ENCODE peak calls at places on chromosomes 6 and 20, in seven cellular contexts. One of them, this sample, is unnamed.

GRCh38 chr20:24673678-24674570 is 204.5 kb downstream of the SYNDIG1 start:
- DNase-seq in astrocyte of the cerebellum: no peak
- DNase-seq in pancreas: no peak
- DNase-seq in brain microvascular endothelial cell: peak
- DNase-seq in ovary: no peak
- DNase-seq in IMR-90: peak
- DNase-seq in stomach: no peak
- DNase-seq in this sample: peak

GRCh38 chr6:149138699-149139294 is 178.7 kb upstream of the TAB2 start:
- DNase-seq in IMR-90: no peak
- DNase-seq in pancreas: no peak
- DNase-seq in stomach: no peak
- DNase-seq in astrocyte of the cerebellum: no peak
- DNase-seq in ovary: no peak
- DNase-seq in brain microvascular endothelial cell: no peak
- DNase-seq in this sample: no peak

GRCh38 chr20:45589725-45590124 is 10.6 kb upstream of the WFDC8 start:
- DNase-seq in pancreas: no peak
- DNase-seq in astrocyte of the cerebellum: no peak
- DNase-seq in brain microvascular endothelial cell: no peak
- DNase-seq in IMR-90: no peak
- DNase-seq in ovary: no peak
- DNase-seq in stomach: no peak
- DNase-seq in this sample: no peak

GRCh38 chr6:132490478-132491204 is 22.3 kb downstream of the STX7 start:
- DNase-seq in stomach: no peak
- DNase-seq in ovary: no peak
- DNase-seq in astrocyte of the cerebellum: peak
- DNase-seq in IMR-90: no peak
- DNase-seq in brain microvascular endothelial cell: no peak
- DNase-seq in pancreas: no peak
- DNase-seq in this sample: no peak

GRCh38 chr6:105482227-105482839 is 79.5 kb upstream of the PREP start:
- DNase-seq in ovary: peak
- DNase-seq in stomach: peak
- DNase-seq in pancreas: no peak
- DNase-seq in IMR-90: peak
- DNase-seq in brain microvascular endothelial cell: no peak
- DNase-seq in astrocyte of the cerebellum: peak
- DNase-seq in this sample: no peak

GRCh38 chr20:40434122-40434521 is 254.9 kb downstream of the MAFB start:
- DNase-seq in brain microvascular endothelial cell: no peak
- DNase-seq in ovary: no peak
- DNase-seq in pancreas: no peak
- DNase-seq in IMR-90: no peak
- DNase-seq in astrocyte of the cerebellum: no peak
- DNase-seq in stomach: no peak
- DNase-seq in this sample: no peak

GRCh38 chr6:134233180-134233579 is 84.7 kb downstream of the SGK1 start:
- DNase-seq in IMR-90: no peak
- DNase-seq in stomach: no peak
- DNase-seq in ovary: no peak
- DNase-seq in brain microvascular endothelial cell: no peak
- DNase-seq in pancreas: no peak
- DNase-seq in astrocyte of the cerebellum: no peak
- DNase-seq in this sample: no peak

GRCh38 chr6:31399589-31400466 is 3.6 kb upstream of the MICA start:
- DNase-seq in brain microvascular endothelial cell: peak
- DNase-seq in pancreas: peak
- DNase-seq in stomach: peak
- DNase-seq in IMR-90: peak
- DNase-seq in ovary: peak
- DNase-seq in astrocyte of the cerebellum: peak
- DNase-seq in this sample: peak

GRCh38 chr6:133995296-133995695 is 42.3 kb downstream of the TBPL1 start:
- DNase-seq in IMR-90: peak
- DNase-seq in stomach: no peak
- DNase-seq in pancreas: no peak
- DNase-seq in ovary: no peak
- DNase-seq in brain microvascular endothelial cell: no peak
- DNase-seq in astrocyte of the cerebellum: no peak
- DNase-seq in this sample: no peak

GRCh38 chr6:113414511-113414910 is 442.6 kb upstream of the MARCKS start:
- DNase-seq in ovary: peak
- DNase-seq in pancreas: peak
- DNase-seq in brain microvascular endothelial cell: peak
- DNase-seq in astrocyte of the cerebellum: peak
- DNase-seq in stomach: peak
- DNase-seq in IMR-90: peak
- DNase-seq in this sample: peak

GRCh38 chr20:10648651-10649050 is 25.1 kb downstream of the JAG1 start:
- DNase-seq in stomach: no peak
- DNase-seq in pancreas: no peak
- DNase-seq in IMR-90: peak
- DNase-seq in astrocyte of the cerebellum: peak
- DNase-seq in ovary: no peak
- DNase-seq in brain microvascular endothelial cell: peak
- DNase-seq in this sample: no peak

GRCh38 chr6:35294308-35294945 is 3.2 kb upstream of the DEF6 start:
- DNase-seq in brain microvascular endothelial cell: no peak
- DNase-seq in astrocyte of the cerebellum: peak
- DNase-seq in pancreas: peak
- DNase-seq in IMR-90: peak
- DNase-seq in stomach: peak
- DNase-seq in ovary: no peak
- DNase-seq in this sample: peak

GRCh38 chr6:111478749-111479148 is 4.3 kb downstream of the REV3L start:
- DNase-seq in ovary: no peak
- DNase-seq in brain microvascular endothelial cell: peak
- DNase-seq in astrocyte of the cerebellum: peak
- DNase-seq in pancreas: no peak
- DNase-seq in stomach: no peak
- DNase-seq in IMR-90: peak
- DNase-seq in this sample: no peak

GRCh38 chr20:52313335-52313963 is 121.9 kb upstream of the ZFP64 start:
- DNase-seq in astrocyte of the cerebellum: no peak
- DNase-seq in pancreas: peak
- DNase-seq in stomach: no peak
- DNase-seq in IMR-90: peak
- DNase-seq in ovary: peak
- DNase-seq in brain microvascular endothelial cell: peak
- DNase-seq in this sample: no peak

GRCh38 chr20:64022671-64023070 is 13.3 kb upstream of the C20orf204 start:
- DNase-seq in stomach: no peak
- DNase-seq in brain microvascular endothelial cell: no peak
- DNase-seq in astrocyte of the cerebellum: no peak
- DNase-seq in ovary: no peak
- DNase-seq in pancreas: no peak
- DNase-seq in IMR-90: no peak
- DNase-seq in this sample: no peak

GRCh38 chr6:80132942-80133517 is 26.6 kb downstream of the BCKDHB start:
- DNase-seq in pancreas: peak
- DNase-seq in IMR-90: peak
- DNase-seq in astrocyte of the cerebellum: peak
- DNase-seq in stomach: peak
- DNase-seq in ovary: peak
- DNase-seq in brain microvascular endothelial cell: peak
- DNase-seq in this sample: peak

GRCh38 chr20:37992802-37993538 is 40.3 kb downstream of the TTI1 start:
- DNase-seq in ovary: no peak
- DNase-seq in astrocyte of the cerebellum: peak
- DNase-seq in pancreas: no peak
- DNase-seq in brain microvascular endothelial cell: peak
- DNase-seq in stomach: no peak
- DNase-seq in IMR-90: peak
- DNase-seq in this sample: peak

GRCh38 chr20:12177657-12178293 is 260.1 kb downstream of the BTBD3 start:
- DNase-seq in IMR-90: no peak
- DNase-seq in pancreas: no peak
- DNase-seq in stomach: no peak
- DNase-seq in ovary: no peak
- DNase-seq in brain microvascular endothelial cell: no peak
- DNase-seq in astrocyte of the cerebellum: no peak
- DNase-seq in this sample: no peak

GRCh38 chr6:81049425-81050042 is 702.9 kb downstream of the TENT5A start:
- DNase-seq in brain microvascular endothelial cell: no peak
- DNase-seq in stomach: no peak
- DNase-seq in astrocyte of the cerebellum: no peak
- DNase-seq in IMR-90: peak
- DNase-seq in ovary: no peak
- DNase-seq in pancreas: no peak
- DNase-seq in this sample: peak

GRCh38 chr6:69337301-69337700 is 459.5 kb downstream of the LMBRD1 start:
- DNase-seq in pancreas: no peak
- DNase-seq in ovary: no peak
- DNase-seq in astrocyte of the cerebellum: no peak
- DNase-seq in stomach: no peak
- DNase-seq in IMR-90: no peak
- DNase-seq in brain microvascular endothelial cell: no peak
- DNase-seq in this sample: no peak

GRCh38 chr20:53413188-53413631 is 180.4 kb downstream of the ZNF217 start:
- DNase-seq in brain microvascular endothelial cell: no peak
- DNase-seq in astrocyte of the cerebellum: no peak
- DNase-seq in ovary: no peak
- DNase-seq in IMR-90: no peak
- DNase-seq in pancreas: peak
- DNase-seq in stomach: peak
- DNase-seq in this sample: no peak

GRCh38 chr20:7939663-7940062 is 595 bp downstream of the HAO1 start:
- DNase-seq in stomach: no peak
- DNase-seq in ovary: no peak
- DNase-seq in brain microvascular endothelial cell: no peak
- DNase-seq in pancreas: no peak
- DNase-seq in astrocyte of the cerebellum: no peak
- DNase-seq in IMR-90: no peak
- DNase-seq in this sample: no peak
- TF ChIP-seq CTCF in stomach: no peak
- TF ChIP-seq CTCF in ovary: no peak
- TF ChIP-seq CTCF in brain microvascular endothelial cell: no peak
- TF ChIP-seq CTCF in pancreas: no peak
- TF ChIP-seq CTCF in astrocyte of the cerebellum: no peak
- TF ChIP-seq CTCF in IMR-90: no peak
- TF ChIP-seq CTCF in this sample: no peak

GRCh38 chr6:139370047-139370706 is 4.3 kb downstream of the CITED2 start:
- DNase-seq in brain microvascular endothelial cell: peak
- DNase-seq in ovary: no peak
- DNase-seq in stomach: no peak
- DNase-seq in IMR-90: peak
- DNase-seq in pancreas: no peak
- DNase-seq in astrocyte of the cerebellum: no peak
- DNase-seq in this sample: peak

GRCh38 chr6:139369068-139369467 is 5.4 kb downstream of the CITED2 start:
- DNase-seq in stomach: no peak
- DNase-seq in IMR-90: no peak
- DNase-seq in astrocyte of the cerebellum: no peak
- DNase-seq in brain microvascular endothelial cell: no peak
- DNase-seq in pancreas: no peak
- DNase-seq in ovary: no peak
- DNase-seq in this sample: no peak

GRCh38 chr6:139370707-139371345 is 3.6 kb downstream of the CITED2 start:
- DNase-seq in ovary: no peak
- DNase-seq in pancreas: no peak
- DNase-seq in astrocyte of the cerebellum: no peak
- DNase-seq in IMR-90: peak
- DNase-seq in stomach: no peak
- DNase-seq in brain microvascular endothelial cell: no peak
- DNase-seq in this sample: peak

GRCh38 chr6:139368661-139369060 is 5.8 kb downstream of the CITED2 start:
- DNase-seq in ovary: no peak
- DNase-seq in astrocyte of the cerebellum: no peak
- DNase-seq in stomach: no peak
- DNase-seq in brain microvascular endothelial cell: no peak
- DNase-seq in pancreas: no peak
- DNase-seq in IMR-90: no peak
- DNase-seq in this sample: no peak

GRCh38 chr6:139369568-139370046 is 4.8 kb downstream of the CITED2 start:
- DNase-seq in stomach: no peak
- DNase-seq in pancreas: peak
- DNase-seq in ovary: no peak
- DNase-seq in brain microvascular endothelial cell: peak
- DNase-seq in astrocyte of the cerebellum: no peak
- DNase-seq in IMR-90: peak
- DNase-seq in this sample: peak
- H3K4me3 ChIP-seq in stomach: peak
- H3K4me3 ChIP-seq in pancreas: no peak
- H3K4me3 ChIP-seq in ovary: peak
- H3K4me3 ChIP-seq in brain microvascular endothelial cell: no peak
- H3K4me3 ChIP-seq in astrocyte of the cerebellum: no peak
- H3K4me3 ChIP-seq in IMR-90: no peak
- H3K4me3 ChIP-seq in this sample: no peak

GRCh38 chr6:130700397-130700796 is 126.8 kb upstream of the SMLR1 start:
- DNase-seq in astrocyte of the cerebellum: no peak
- DNase-seq in stomach: no peak
- DNase-seq in brain microvascular endothelial cell: no peak
- DNase-seq in pancreas: no peak
- DNase-seq in IMR-90: no peak
- DNase-seq in ovary: no peak
- DNase-seq in this sample: no peak
- TF ChIP-seq CTCF in astrocyte of the cerebellum: no peak
- TF ChIP-seq CTCF in stomach: no peak
- TF ChIP-seq CTCF in brain microvascular endothelial cell: no peak
- TF ChIP-seq CTCF in pancreas: no peak
- TF ChIP-seq CTCF in IMR-90: no peak
- TF ChIP-seq CTCF in ovary: no peak
- TF ChIP-seq CTCF in this sample: no peak

GRCh38 chr6:26020983-26021349 is 58.4 kb downstream of the TRIM38 start:
- DNase-seq in astrocyte of the cerebellum: no peak
- DNase-seq in ovary: peak
- DNase-seq in brain microvascular endothelial cell: peak
- DNase-seq in IMR-90: peak
- DNase-seq in pancreas: peak
- DNase-seq in stomach: peak
- DNase-seq in this sample: peak

GRCh38 chr6:26021350-26022165 is 59.0 kb downstream of the TRIM38 start:
- DNase-seq in astrocyte of the cerebellum: peak
- DNase-seq in ovary: peak
- DNase-seq in stomach: peak
- DNase-seq in pancreas: peak
- DNase-seq in IMR-90: peak
- DNase-seq in brain microvascular endothelial cell: peak
- DNase-seq in this sample: peak

GRCh38 chr6:26022166-26022510 is 59.5 kb downstream of the TRIM38 start:
- DNase-seq in IMR-90: peak
- DNase-seq in pancreas: peak
- DNase-seq in brain microvascular endothelial cell: peak
- DNase-seq in astrocyte of the cerebellum: no peak
- DNase-seq in ovary: no peak
- DNase-seq in stomach: peak
- DNase-seq in this sample: peak

GRCh38 chr6:26024651-26025046 is 62.0 kb downstream of the TRIM38 start:
- DNase-seq in astrocyte of the cerebellum: no peak
- DNase-seq in ovary: no peak
- DNase-seq in pancreas: no peak
- DNase-seq in IMR-90: no peak
- DNase-seq in stomach: no peak
- DNase-seq in brain microvascular endothelial cell: no peak
- DNase-seq in this sample: no peak

DNA sequence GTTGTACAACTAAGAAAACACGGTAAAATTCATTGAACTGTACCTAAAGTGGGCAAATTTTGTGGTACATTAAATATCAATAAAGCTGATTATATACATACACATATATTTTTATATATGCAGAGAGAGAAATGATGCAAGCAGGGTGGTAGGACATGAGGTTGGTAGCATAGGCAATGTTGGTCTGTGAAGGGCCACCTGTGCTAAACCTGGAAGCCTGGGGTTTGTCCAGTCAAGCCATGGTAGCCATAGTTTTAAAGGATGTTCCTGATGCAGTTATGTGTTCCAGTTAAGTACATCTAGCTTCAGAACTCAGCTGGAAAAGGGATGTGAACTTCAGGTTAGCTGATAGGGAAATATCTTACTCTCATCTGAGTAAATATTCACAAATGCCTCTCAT is 60.1 kb downstream of the TRIM38 start:
- DNase-seq in brain microvascular endothelial cell: no peak
- DNase-seq in IMR-90: no peak
- DNase-seq in astrocyte of the cerebellum: no peak
- DNase-seq in pancreas: no peak
- DNase-seq in stomach: no peak
- DNase-seq in ovary: no peak
- DNase-seq in this sample: no peak
- H3K4me3 ChIP-seq in brain microvascular endothelial cell: no peak
- H3K4me3 ChIP-seq in IMR-90: no peak
- H3K4me3 ChIP-seq in astrocyte of the cerebellum: no peak
- H3K4me3 ChIP-seq in pancreas: no peak
- H3K4me3 ChIP-seq in stomach: no peak
- H3K4me3 ChIP-seq in ovary: no peak
- H3K4me3 ChIP-seq in this sample: no peak

This sample was measured in foreskin fibroblast.